ENCODE peak calls at places on chromosomes 11 and 22, in seven cellular contexts. O is adrenal gland; H is nucleus accumbens; F is HS-5; S is stimulated activated CD8-positive, alpha-beta memory T cell treated with anti-CD3 and anti-CD28 coated beads, Interleukin-15, amount 100 ng/mL, for 48 hours; U is activated CD8-positive, alpha-beta memory T cell treated with anti-CD3 and anti-CD28 coated beads, Interleukin-2, amount 50 U/mL, for 4 hours; K is substantia nigra. J is an unnamed sample.

GRCh38 chr11:94650756-94651155 is 83.6 kb downstream of the PIWIL4 start:
- DNase-seq in U (no peak), K (peak), F (peak), O (peak), H (no peak), S (no peak), J (peak)

GRCh38 chr22:31625661-31626426 is 36.2 kb downstream of the PISD start:
- DNase-seq in K (peak), S (no peak), O (peak), U (no peak), F (no peak), H (peak), J (peak)

GRCh38 chr11:131912127-131912526 is 541.7 kb downstream of the NTM start:
- DNase-seq in F (no peak), S (no peak), U (no peak), O (no peak), K (no peak), H (no peak), J (no peak)

GRCh38 chr11:11251394-11251970 is 101.6 kb downstream of the CSNK2A3 start:
- DNase-seq in H (no peak), O (no peak), K (no peak), S (no peak), U (no peak), F (no peak), J (no peak)

GRCh38 chr22:45318558-45319318 is 9.0 kb downstream of the FAM118A start:
- DNase-seq in S (peak), H (no peak), U (peak), O (no peak), F (peak), K (no peak), J (peak)

GRCh38 chr22:39290724-39291161 is 28.7 kb downstream of the RPL3 start:
- DNase-seq in S (no peak), F (no peak), U (no peak), O (peak), H (no peak), K (no peak), J (peak)

GRCh38 chr11:65416341-65417185 is 6.0 kb upstream of the NEAT1 start:
- DNase-seq in S (peak), F (peak), K (peak), H (peak), U (peak), O (peak), J (peak)

GRCh38 chr11:62116458-62116857 is 7.4 kb upstream of the INCENP start:
- DNase-seq in S (no peak), K (no peak), U (no peak), O (no peak), F (no peak), H (no peak), J (no peak)

GRCh38 chr11:117203069-117203407 is 3.9 kb downstream of the TAGLN start:
- DNase-seq in F (no peak), K (no peak), U (no peak), S (no peak), O (no peak), H (no peak), J (no peak)

GRCh38 chr11:63014408-63015055 is 1.1 kb downstream of the SLC22A8 start:
- DNase-seq in S (no peak), O (no peak), F (no peak), U (no peak), H (no peak), K (no peak), J (no peak)

GRCh38 chr11:14148653-14149273 is 186.2 kb downstream of the SPON1 start:
- DNase-seq in K (no peak), O (no peak), U (no peak), F (peak), H (no peak), S (no peak), J (no peak)

GRCh38 chr22:46416537-46417267 is 81.2 kb downstream of the TRMU start:
- DNase-seq in H (no peak), O (no peak), U (no peak), S (no peak), F (no peak), K (no peak), J (no peak)

GRCh38 chr11:23310276-23310675 is 450.0 kb upstream of the CCDC179 start:
- DNase-seq in U (no peak), O (no peak), K (no peak), H (no peak), F (no peak), S (no peak), J (no peak)

GRCh38 chr11:68763181-68763721 is 11.9 kb upstream of the TESMIN start:
- DNase-seq in S (no peak), O (no peak), U (no peak), K (no peak), F (no peak), H (no peak), J (no peak)

GRCh38 chr11:134532176-134532920 is 120.3 kb upstream of the B3GAT1 start:
- DNase-seq in H (no peak), K (no peak), U (no peak), F (no peak), S (no peak), O (peak), J (no peak)

GRCh38 chr11:62001450-62002178 is 34.2 kb upstream of the FTH1 start:
- DNase-seq in F (no peak), H (no peak), O (no peak), K (no peak), U (no peak), S (no peak), J (no peak)

GRCh38 chr11:29153078-29153477 is 863.8 kb downstream of the KCNA4 start:
- DNase-seq in O (no peak), F (no peak), K (no peak), U (no peak), H (no peak), S (no peak), J (no peak)

GRCh38 chr11:120784566-120785251 is 239.2 kb upstream of the TBCEL start:
- DNase-seq in O (peak), K (no peak), U (no peak), F (no peak), H (no peak), S (no peak), J (no peak)

GRCh38 chr22:40674274-40674673 is 5.0 kb upstream of the MCHR1 start:
- DNase-seq in O (no peak), S (no peak), K (no peak), H (no peak), F (no peak), U (no peak), J (no peak)